ENCODE peak calls at places on chromosomes 6 and 20, in five cellular contexts. B is HAP-1, L is fibroblast of lung, F is hepatic stellate cell, Y is activated T-cell treated with anti-CD3 and anti-CD28 coated beads for 48 hours. K is an unnamed sample.

GRCh38 chr20:37494796-37495195 is 26.3 kb upstream of the NNAT start:
- DNase-seq in B (no peak), L (no peak), F (no peak), Y (no peak), K (no peak)

GRCh38 chr6:110682460-110682853 is 132.8 kb downstream of the CDK19 start:
- DNase-seq in B (peak; percentile 82), L (peak; percentile 87), F (peak; percentile 49), Y (peak; percentile 6), K (peak; percentile 50)

GRCh38 chr6:70415247-70415646 is 1.9 kb downstream of the FAM135A start:
- DNase-seq in B (no peak), L (no peak), F (no peak), Y (no peak), K (no peak)

GRCh38 chr6:44273617-44274016 is 3.4 kb downstream of the TMEM151B start:
- DNase-seq in B (no peak), L (no peak), F (no peak), Y (no peak), K (no peak)

GRCh38 chr20:23624307-23624706 is 13.4 kb downstream of the CST3 start:
- DNase-seq in B (no peak), L (peak; percentile 66), F (no peak), Y (no peak), K (no peak)

GRCh38 chr20:19347943-19348456 is 135.6 kb downstream of the SLC24A3 start:
- DNase-seq in B (no peak), L (no peak), F (no peak), Y (no peak), K (no peak)

GRCh38 chr20:47392015-47392720 is 35.7 kb upstream of the ZMYND8 start:
- DNase-seq in B (peak; percentile 40), L (peak; percentile 91), F (peak; percentile 77), Y (no peak), K (no peak)

GRCh38 chr6:128152551-128152950 is 251.7 kb upstream of the THEMIS start:
- DNase-seq in B (no peak), L (no peak), F (no peak), Y (no peak), K (no peak)

GRCh38 chr20:36435799-36436541 is 105.3 kb upstream of the MYL9 start:
- DNase-seq in B (peak; percentile 48), L (peak; percentile 51), F (peak; percentile 57), Y (peak; percentile 83), K (peak; percentile 33)